ENCODE peak calls at places on chromosomes 11 and 22, in seven cellular contexts. One of them, this sample, is unnamed.

GRCh38 chr11:65586676-65587075 is 8.9 kb downstream of the KCNK7 start:
- DNase-seq in H1: no peak
- DNase-seq in MCF 10A: no peak
- DNase-seq in AG04449: no peak
- DNase-seq in RWPE1: no peak
- DNase-seq in nephron progenitor cell: peak
- DNase-seq in sigmoid colon: no peak
- DNase-seq in this sample: no peak

GRCh38 chr11:95231881-95232605 is 1.0 kb upstream of the SESN3 start:
- DNase-seq in H1: no peak
- DNase-seq in MCF 10A: peak
- DNase-seq in AG04449: no peak
- DNase-seq in RWPE1: no peak
- DNase-seq in nephron progenitor cell: peak
- DNase-seq in sigmoid colon: peak
- DNase-seq in this sample: peak

GRCh38 chr11:9315078-9315688 is 790 bp upstream of the TMEM41B start:
- DNase-seq in H1: no peak
- DNase-seq in MCF 10A: no peak
- DNase-seq in AG04449: no peak
- DNase-seq in RWPE1: no peak
- DNase-seq in nephron progenitor cell: no peak
- DNase-seq in sigmoid colon: no peak
- DNase-seq in this sample: no peak

GRCh38 chr11:83493034-83493433 is 206.9 kb upstream of the CCDC90B start:
- DNase-seq in H1: no peak
- DNase-seq in MCF 10A: no peak
- DNase-seq in AG04449: no peak
- DNase-seq in RWPE1: no peak
- DNase-seq in nephron progenitor cell: no peak
- DNase-seq in sigmoid colon: no peak
- DNase-seq in this sample: no peak

GRCh38 chr11:75667268-75667830 is 1.5 kb downstream of the MAP6 start:
- DNase-seq in H1: no peak
- DNase-seq in MCF 10A: no peak
- DNase-seq in AG04449: no peak
- DNase-seq in RWPE1: peak
- DNase-seq in nephron progenitor cell: peak
- DNase-seq in sigmoid colon: no peak
- DNase-seq in this sample: peak

GRCh38 chr11:55707029-55707428 is 45.0 kb downstream of the OR4C6 start:
- DNase-seq in H1: no peak
- DNase-seq in MCF 10A: peak
- DNase-seq in AG04449: peak
- DNase-seq in RWPE1: peak
- DNase-seq in nephron progenitor cell: no peak
- DNase-seq in sigmoid colon: no peak
- DNase-seq in this sample: no peak

GRCh38 chr11:119338946-119339580 is 1.6 kb downstream of the C1QTNF5 start:
- DNase-seq in H1: no peak
- DNase-seq in MCF 10A: no peak
- DNase-seq in AG04449: no peak
- DNase-seq in RWPE1: no peak
- DNase-seq in nephron progenitor cell: no peak
- DNase-seq in sigmoid colon: no peak
- DNase-seq in this sample: no peak

GRCh38 chr22:47547881-47548630 is 785.6 kb downstream of the TBC1D22A start:
- DNase-seq in H1: no peak
- DNase-seq in MCF 10A: no peak
- DNase-seq in AG04449: no peak
- DNase-seq in RWPE1: no peak
- DNase-seq in nephron progenitor cell: no peak
- DNase-seq in sigmoid colon: no peak
- DNase-seq in this sample: no peak

GRCh38 chr11:68959465-68960298 is 21.1 kb downstream of the MRGPRD start:
- DNase-seq in H1: no peak
- DNase-seq in MCF 10A: no peak
- DNase-seq in AG04449: no peak
- DNase-seq in RWPE1: no peak
- DNase-seq in nephron progenitor cell: no peak
- DNase-seq in sigmoid colon: no peak
- DNase-seq in this sample: no peak

GRCh38 chr22:21961886-21962654 is 9.4 kb upstream of the PPM1F start:
- DNase-seq in H1: no peak
- DNase-seq in MCF 10A: peak
- DNase-seq in AG04449: no peak
- DNase-seq in RWPE1: no peak
- DNase-seq in nephron progenitor cell: no peak
- DNase-seq in sigmoid colon: no peak
- DNase-seq in this sample: peak

GRCh38 chr22:35057155-35057554 is 8.8 kb upstream of the ISX start:
- DNase-seq in H1: no peak
- DNase-seq in MCF 10A: no peak
- DNase-seq in AG04449: no peak
- DNase-seq in RWPE1: no peak
- DNase-seq in nephron progenitor cell: no peak
- DNase-seq in sigmoid colon: no peak
- DNase-seq in this sample: no peak

GRCh38 chr22:25658641-25659040 is 83.3 kb upstream of the MYO18B start:
- DNase-seq in H1: no peak
- DNase-seq in MCF 10A: no peak
- DNase-seq in AG04449: no peak
- DNase-seq in RWPE1: no peak
- DNase-seq in nephron progenitor cell: no peak
- DNase-seq in sigmoid colon: no peak
- DNase-seq in this sample: no peak

GRCh38 chr11:94405062-94405461 is 3.8 kb upstream of the GPR83 start:
- DNase-seq in H1: no peak
- DNase-seq in MCF 10A: no peak
- DNase-seq in AG04449: no peak
- DNase-seq in RWPE1: no peak
- DNase-seq in nephron progenitor cell: no peak
- DNase-seq in sigmoid colon: no peak
- DNase-seq in this sample: no peak

GRCh38 chr11:68342459-68343158 is 30.2 kb downstream of the LRP5 start:
- DNase-seq in H1: peak
- DNase-seq in MCF 10A: no peak
- DNase-seq in AG04449: no peak
- DNase-seq in RWPE1: peak
- DNase-seq in nephron progenitor cell: no peak
- DNase-seq in sigmoid colon: no peak
- DNase-seq in this sample: peak

GRCh38 chr11:78417888-78418583 is 416 bp upstream of the GAB2 start:
- DNase-seq in H1: no peak
- DNase-seq in MCF 10A: peak
- DNase-seq in AG04449: no peak
- DNase-seq in RWPE1: peak
- DNase-seq in nephron progenitor cell: peak
- DNase-seq in sigmoid colon: peak
- DNase-seq in this sample: no peak

GRCh38 chr11:95886462-95886861 is 37.4 kb downstream of the MTMR2 start:
- DNase-seq in H1: no peak
- DNase-seq in MCF 10A: no peak
- DNase-seq in AG04449: no peak
- DNase-seq in RWPE1: no peak
- DNase-seq in nephron progenitor cell: no peak
- DNase-seq in sigmoid colon: no peak
- DNase-seq in this sample: peak

GRCh38 chr11:15629690-15630321 is 515.1 kb downstream of the INSC start:
- DNase-seq in H1: no peak
- DNase-seq in MCF 10A: peak
- DNase-seq in AG04449: no peak
- DNase-seq in RWPE1: peak
- DNase-seq in nephron progenitor cell: peak
- DNase-seq in sigmoid colon: no peak
- DNase-seq in this sample: peak

GRCh38 chr11:94507485-94507884 is 4.8 kb upstream of the C11orf97 start:
- DNase-seq in H1: no peak
- DNase-seq in MCF 10A: peak
- DNase-seq in AG04449: no peak
- DNase-seq in RWPE1: no peak
- DNase-seq in nephron progenitor cell: no peak
- DNase-seq in sigmoid colon: no peak
- DNase-seq in this sample: peak

GRCh38 chr11:63490551-63491239 is at the start of gene PLAAT5:
- DNase-seq in H1: no peak
- DNase-seq in MCF 10A: no peak
- DNase-seq in AG04449: no peak
- DNase-seq in RWPE1: no peak
- DNase-seq in nephron progenitor cell: peak
- DNase-seq in sigmoid colon: peak
- DNase-seq in this sample: no peak

GRCh38 chr11:104846216-104846615 is 52.0 kb downstream of the CASP12 start:
- DNase-seq in H1: no peak
- DNase-seq in MCF 10A: no peak
- DNase-seq in AG04449: no peak
- DNase-seq in RWPE1: no peak
- DNase-seq in nephron progenitor cell: no peak
- DNase-seq in sigmoid colon: no peak
- DNase-seq in this sample: no peak

DNA sequence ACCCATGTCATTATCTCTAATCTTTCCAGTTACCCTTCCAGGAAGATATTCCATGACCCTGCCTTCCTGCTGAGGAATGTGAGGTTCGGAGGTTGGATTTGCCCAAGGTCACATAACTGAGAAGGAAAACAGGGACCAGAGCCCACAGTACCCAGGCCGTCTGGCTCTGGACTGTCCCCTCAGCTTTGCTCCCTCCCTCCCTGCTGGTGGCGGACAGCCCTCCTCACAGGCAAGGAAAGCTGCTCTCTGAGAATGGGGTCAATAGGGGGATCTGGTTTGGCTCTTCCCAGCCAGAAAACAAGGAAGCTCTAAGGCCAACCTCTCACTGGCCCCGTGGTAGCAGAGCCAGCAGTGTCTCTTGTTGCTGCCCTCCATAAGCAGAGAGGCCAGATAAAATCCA is 63.3 kb downstream of the SYN3 start:
- DNase-seq in H1: no peak
- DNase-seq in MCF 10A: no peak
- DNase-seq in AG04449: no peak
- DNase-seq in RWPE1: no peak
- DNase-seq in nephron progenitor cell: peak
- DNase-seq in sigmoid colon: no peak
- DNase-seq in this sample: no peak
- TF ChIP-seq CTCF in H1: no peak
- TF ChIP-seq CTCF in MCF 10A: no peak
- TF ChIP-seq CTCF in AG04449: no peak
- TF ChIP-seq CTCF in RWPE1: no peak
- TF ChIP-seq CTCF in nephron progenitor cell: no peak
- TF ChIP-seq CTCF in sigmoid colon: no peak
- TF ChIP-seq CTCF in this sample: no peak

DNA sequence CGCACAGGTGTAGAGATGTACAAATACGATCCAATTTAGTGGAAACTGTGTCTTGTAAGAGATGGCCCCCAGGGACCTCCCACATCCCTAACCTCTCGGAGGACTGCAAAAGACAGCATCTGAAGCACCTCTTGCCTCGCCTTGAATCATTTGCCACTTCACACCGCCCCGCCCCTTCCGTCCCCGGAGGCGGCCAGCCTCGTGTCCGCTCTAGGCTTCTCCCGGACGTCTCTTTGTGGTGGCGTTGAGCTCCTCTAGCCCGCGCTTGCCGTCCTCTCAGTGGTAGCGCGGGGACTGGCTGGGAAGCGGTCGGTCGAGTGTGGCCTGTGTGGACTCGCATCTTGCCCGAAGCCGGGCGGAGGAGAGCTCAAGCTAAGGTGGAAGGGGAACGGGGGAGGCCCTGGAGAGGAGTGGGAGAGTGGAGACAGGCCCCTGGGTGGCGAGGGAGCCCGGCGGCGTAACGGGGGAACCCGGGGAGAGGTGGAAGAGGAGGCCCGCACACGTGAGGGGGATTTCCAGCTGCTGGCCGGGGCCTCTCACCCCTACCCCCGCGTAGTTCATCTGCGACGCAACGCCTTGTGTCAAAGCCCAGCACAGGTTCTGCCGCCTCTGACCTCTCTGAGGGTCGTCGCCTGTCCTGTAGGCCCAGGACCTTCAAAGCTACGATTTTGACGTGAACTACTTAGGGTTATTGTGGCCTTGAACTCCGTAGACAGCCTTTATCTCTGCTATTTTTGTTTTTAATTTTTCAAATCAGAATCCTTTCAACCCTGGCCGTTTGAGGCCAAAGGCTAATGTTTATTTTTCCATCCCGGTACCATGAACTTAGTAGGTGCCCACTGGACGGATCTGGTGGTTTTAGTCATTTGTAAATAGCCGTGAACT is at the start of gene ARL14EP:
- DNase-seq in H1: peak
- DNase-seq in MCF 10A: peak
- DNase-seq in AG04449: peak
- DNase-seq in RWPE1: peak
- DNase-seq in nephron progenitor cell: peak
- DNase-seq in sigmoid colon: peak
- DNase-seq in this sample: peak
- TF ChIP-seq CTCF in H1: no peak
- TF ChIP-seq CTCF in MCF 10A: no peak
- TF ChIP-seq CTCF in AG04449: no peak
- TF ChIP-seq CTCF in RWPE1: no peak
- TF ChIP-seq CTCF in nephron progenitor cell: no peak
- TF ChIP-seq CTCF in sigmoid colon: no peak
- TF ChIP-seq CTCF in this sample: no peak

GRCh38 chr22:43425976-43426785 is 14.4 kb downstream of the MPPED1 start:
- DNase-seq in H1: no peak
- DNase-seq in MCF 10A: no peak
- DNase-seq in AG04449: no peak
- DNase-seq in RWPE1: no peak
- DNase-seq in nephron progenitor cell: no peak
- DNase-seq in sigmoid colon: no peak
- DNase-seq in this sample: no peak

GRCh38 chr22:43428005-43428485 is 16.2 kb downstream of the MPPED1 start:
- DNase-seq in H1: no peak
- DNase-seq in MCF 10A: no peak
- DNase-seq in AG04449: no peak
- DNase-seq in RWPE1: no peak
- DNase-seq in nephron progenitor cell: no peak
- DNase-seq in sigmoid colon: no peak
- DNase-seq in this sample: no peak

GRCh38 chr22:43426816-43427215 is 15.0 kb downstream of the MPPED1 start:
- DNase-seq in H1: no peak
- DNase-seq in MCF 10A: no peak
- DNase-seq in AG04449: no peak
- DNase-seq in RWPE1: no peak
- DNase-seq in nephron progenitor cell: no peak
- DNase-seq in sigmoid colon: no peak
- DNase-seq in this sample: no peak

GRCh38 chr22:43429426-43429825 is 17.6 kb downstream of the MPPED1 start:
- DNase-seq in H1: no peak
- DNase-seq in MCF 10A: no peak
- DNase-seq in AG04449: no peak
- DNase-seq in RWPE1: no peak
- DNase-seq in nephron progenitor cell: no peak
- DNase-seq in sigmoid colon: no peak
- DNase-seq in this sample: no peak

GRCh38 chr22:43427296-43428004 is 15.6 kb downstream of the MPPED1 start:
- DNase-seq in H1: no peak
- DNase-seq in MCF 10A: no peak
- DNase-seq in AG04449: no peak
- DNase-seq in RWPE1: no peak
- DNase-seq in nephron progenitor cell: no peak
- DNase-seq in sigmoid colon: no peak
- DNase-seq in this sample: no peak
- TF ChIP-seq CTCF in H1: peak
- TF ChIP-seq CTCF in MCF 10A: no peak
- TF ChIP-seq CTCF in AG04449: no peak
- TF ChIP-seq CTCF in RWPE1: no peak
- TF ChIP-seq CTCF in nephron progenitor cell: no peak
- TF ChIP-seq CTCF in sigmoid colon: no peak
- TF ChIP-seq CTCF in this sample: no peak

GRCh38 chr11:61345954-61346814 is 13.2 kb downstream of the TKFC start:
- DNase-seq in H1: no peak
- DNase-seq in MCF 10A: no peak
- DNase-seq in AG04449: no peak
- DNase-seq in RWPE1: no peak
- DNase-seq in nephron progenitor cell: no peak
- DNase-seq in sigmoid colon: no peak
- DNase-seq in this sample: no peak
- TF ChIP-seq CTCF in H1: no peak
- TF ChIP-seq CTCF in MCF 10A: no peak
- TF ChIP-seq CTCF in AG04449: no peak
- TF ChIP-seq CTCF in RWPE1: no peak
- TF ChIP-seq CTCF in nephron progenitor cell: no peak
- TF ChIP-seq CTCF in sigmoid colon: no peak
- TF ChIP-seq CTCF in this sample: no peak

This sample was measured in foreskin keratinocyte.